ENCODE peak calls at places on chromosome 22, in seven cellular contexts. One of them, this sample, is unnamed.

GRCh38 chr22:18023509-18024275 is 669 bp downstream of the MICAL3 start:
- DNase-seq in H9: peak; percentile 80
- DNase-seq in kidney: peak; percentile 91
- DNase-seq in ovary: peak; percentile 76
- DNase-seq in A549: peak; percentile 76
- DNase-seq in esophagus muscularis mucosa: no peak
- DNase-seq in stomach: peak; percentile 69
- DNase-seq in this sample: peak; percentile 7

GRCh38 chr22:41963453-41964105 is 5.7 kb upstream of the SEPTIN3 start:
- DNase-seq in ovary: no peak
- DNase-seq in A549: no peak
- DNase-seq in esophagus muscularis mucosa: no peak
- DNase-seq in H9: no peak
- DNase-seq in stomach: peak; percentile 65
- DNase-seq in kidney: no peak
- DNase-seq in this sample: no peak

GRCh38 chr22:37483594-37484114 is 2.5 kb downstream of the MFNG start:
- DNase-seq in A549: no peak
- DNase-seq in H9: no peak
- DNase-seq in stomach: no peak
- DNase-seq in kidney: no peak
- DNase-seq in ovary: no peak
- DNase-seq in esophagus muscularis mucosa: no peak
- DNase-seq in this sample: no peak

GRCh38 chr22:44269757-44270555 is 42.8 kb downstream of the SHISAL1 start:
- DNase-seq in H9: no peak
- DNase-seq in esophagus muscularis mucosa: no peak
- DNase-seq in kidney: no peak
- DNase-seq in ovary: peak; percentile 5
- DNase-seq in A549: no peak
- DNase-seq in stomach: no peak
- DNase-seq in this sample: no peak

GRCh38 chr22:24937114-24937513 is 9.4 kb downstream of the LHFPL7 start:
- DNase-seq in ovary: no peak
- DNase-seq in H9: peak; percentile 44
- DNase-seq in esophagus muscularis mucosa: no peak
- DNase-seq in A549: no peak
- DNase-seq in kidney: no peak
- DNase-seq in stomach: no peak
- DNase-seq in this sample: no peak

GRCh38 chr22:32649515-32650200 is 151.8 kb upstream of the TIMP3 start:
- DNase-seq in esophagus muscularis mucosa: no peak
- DNase-seq in ovary: no peak
- DNase-seq in kidney: no peak
- DNase-seq in A549: no peak
- DNase-seq in stomach: no peak
- DNase-seq in H9: no peak
- DNase-seq in this sample: no peak

GRCh38 chr22:36658900-36659299 is 44.7 kb downstream of the CACNG2 start:
- DNase-seq in H9: no peak
- DNase-seq in ovary: no peak
- DNase-seq in stomach: no peak
- DNase-seq in kidney: no peak
- DNase-seq in A549: no peak
- DNase-seq in esophagus muscularis mucosa: no peak
- DNase-seq in this sample: no peak

GRCh38 chr22:45376703-45377102 is 36.7 kb downstream of the SMC1B start:
- DNase-seq in ovary: peak; percentile 67
- DNase-seq in A549: no peak
- DNase-seq in H9: no peak
- DNase-seq in kidney: no peak
- DNase-seq in esophagus muscularis mucosa: no peak
- DNase-seq in stomach: no peak
- DNase-seq in this sample: no peak

GRCh38 chr22:38317995-38318715 is 922 bp upstream of the CSNK1E start:
- DNase-seq in kidney: peak; percentile 87
- DNase-seq in stomach: peak; percentile 71
- DNase-seq in esophagus muscularis mucosa: no peak
- DNase-seq in H9: no peak
- DNase-seq in A549: peak; percentile 94
- DNase-seq in ovary: peak; percentile 59
- DNase-seq in this sample: no peak

GRCh38 chr22:42432020-42432596 is at the start of gene NFAM1:
- DNase-seq in kidney: peak; percentile 86
- DNase-seq in H9: no peak
- DNase-seq in A549: no peak
- DNase-seq in esophagus muscularis mucosa: no peak
- DNase-seq in ovary: no peak
- DNase-seq in stomach: peak; percentile 44
- DNase-seq in this sample: no peak

GRCh38 chr22:37316875-37317371 is 34.6 kb downstream of the CYTH4 start:
- DNase-seq in esophagus muscularis mucosa: peak; percentile 94
- DNase-seq in A549: peak; percentile 84
- DNase-seq in kidney: peak; percentile 88
- DNase-seq in H9: peak; percentile 86
- DNase-seq in stomach: peak; percentile 77
- DNase-seq in ovary: peak; percentile 55
- DNase-seq in this sample: peak; percentile 72

GRCh38 chr22:28600546-28601143 is 79.0 kb downstream of the TTC28 start:
- DNase-seq in H9: no peak
- DNase-seq in stomach: no peak
- DNase-seq in A549: peak; percentile 11
- DNase-seq in ovary: no peak
- DNase-seq in kidney: no peak
- DNase-seq in esophagus muscularis mucosa: no peak
- DNase-seq in this sample: no peak

GRCh38 chr22:33793464-33793863 is 126.8 kb downstream of the LARGE1 start:
- DNase-seq in stomach: no peak
- DNase-seq in esophagus muscularis mucosa: no peak
- DNase-seq in kidney: no peak
- DNase-seq in A549: no peak
- DNase-seq in H9: no peak
- DNase-seq in ovary: no peak
- DNase-seq in this sample: no peak

GRCh38 chr22:45502215-45503070 is at the start of gene FBLN1:
- DNase-seq in kidney: peak; percentile 84
- DNase-seq in esophagus muscularis mucosa: no peak
- DNase-seq in H9: peak; percentile 74
- DNase-seq in A549: peak; percentile 50
- DNase-seq in stomach: no peak
- DNase-seq in ovary: peak; percentile 71
- DNase-seq in this sample: no peak

GRCh38 chr22:45531944-45532631 is 29.4 kb downstream of the FBLN1 start:
- DNase-seq in H9: no peak
- DNase-seq in ovary: no peak
- DNase-seq in kidney: no peak
- DNase-seq in A549: no peak
- DNase-seq in stomach: no peak
- DNase-seq in esophagus muscularis mucosa: no peak
- DNase-seq in this sample: no peak

GRCh38 chr22:17785185-17786184 is 11.2 kb upstream of the BID start:
- DNase-seq in stomach: peak; percentile 79
- DNase-seq in H9: peak; percentile 88
- DNase-seq in ovary: no peak
- DNase-seq in A549: peak; percentile 31
- DNase-seq in kidney: no peak
- DNase-seq in esophagus muscularis mucosa: no peak
- DNase-seq in this sample: peak; percentile 66

GRCh38 chr22:29011200-29011867 is 50.3 kb downstream of the C22orf31 start:
- DNase-seq in A549: no peak
- DNase-seq in stomach: peak; percentile 65
- DNase-seq in H9: no peak
- DNase-seq in ovary: no peak
- DNase-seq in esophagus muscularis mucosa: no peak
- DNase-seq in kidney: no peak
- DNase-seq in this sample: no peak

GRCh38 chr22:20431520-20432237 is 5.9 kb downstream of the SCARF2 start:
- DNase-seq in stomach: no peak
- DNase-seq in esophagus muscularis mucosa: no peak
- DNase-seq in H9: peak; percentile 59
- DNase-seq in ovary: peak; percentile 23
- DNase-seq in kidney: peak; percentile 79
- DNase-seq in A549: no peak
- DNase-seq in this sample: no peak

GRCh38 chr22:20432244-20432686 is 5.4 kb downstream of the SCARF2 start:
- DNase-seq in esophagus muscularis mucosa: no peak
- DNase-seq in kidney: peak; percentile 44
- DNase-seq in ovary: peak; percentile 16
- DNase-seq in stomach: no peak
- DNase-seq in A549: no peak
- DNase-seq in H9: no peak
- DNase-seq in this sample: no peak

GRCh38 chr22:20430101-20430640 is 7.5 kb downstream of the SCARF2 start:
- DNase-seq in stomach: no peak
- DNase-seq in H9: peak; percentile 29
- DNase-seq in ovary: no peak
- DNase-seq in kidney: peak; percentile 60
- DNase-seq in esophagus muscularis mucosa: no peak
- DNase-seq in A549: no peak
- DNase-seq in this sample: no peak

GRCh38 chr22:20429254-20430100 is 8.1 kb downstream of the SCARF2 start:
- DNase-seq in stomach: peak; percentile 83
- DNase-seq in ovary: peak; percentile 22
- DNase-seq in kidney: peak; percentile 86
- DNase-seq in A549: no peak
- DNase-seq in H9: peak; percentile 90
- DNase-seq in esophagus muscularis mucosa: no peak
- DNase-seq in this sample: peak; percentile 75

GRCh38 chr22:20430641-20431519 is 6.7 kb downstream of the SCARF2 start:
- DNase-seq in stomach: peak; percentile 64
- DNase-seq in kidney: peak; percentile 82
- DNase-seq in H9: peak; percentile 69
- DNase-seq in A549: peak; percentile 73
- DNase-seq in ovary: peak; percentile 31
- DNase-seq in esophagus muscularis mucosa: no peak
- DNase-seq in this sample: peak; percentile 45
- TF ChIP-seq CTCF in stomach: no peak
- TF ChIP-seq CTCF in kidney: peak; percentile 17
- TF ChIP-seq CTCF in H9: peak; percentile 57
- TF ChIP-seq CTCF in A549: peak; percentile 26
- TF ChIP-seq CTCF in ovary: no peak
- TF ChIP-seq CTCF in esophagus muscularis mucosa: peak; percentile 36
- TF ChIP-seq CTCF in this sample: peak; percentile 54

GRCh38 chr22:48885271-48885918 is 942.3 kb downstream of the BRD1 start:
- DNase-seq in H9: peak; percentile 24
- DNase-seq in A549: no peak
- DNase-seq in esophagus muscularis mucosa: no peak
- DNase-seq in kidney: peak; percentile 55
- DNase-seq in stomach: no peak
- DNase-seq in ovary: no peak
- DNase-seq in this sample: no peak

GRCh38 chr22:48884786-48885185 is 942.9 kb downstream of the BRD1 start:
- DNase-seq in stomach: no peak
- DNase-seq in H9: peak; percentile 27
- DNase-seq in esophagus muscularis mucosa: no peak
- DNase-seq in ovary: no peak
- DNase-seq in A549: no peak
- DNase-seq in kidney: peak; percentile 62
- DNase-seq in this sample: no peak

GRCh38 chr22:48883211-48883960 is 944.3 kb downstream of the BRD1 start:
- DNase-seq in kidney: peak; percentile 40
- DNase-seq in stomach: no peak
- DNase-seq in esophagus muscularis mucosa: no peak
- DNase-seq in A549: no peak
- DNase-seq in H9: no peak
- DNase-seq in ovary: no peak
- DNase-seq in this sample: no peak

GRCh38 chr22:48882636-48883200 is 945.0 kb downstream of the BRD1 start:
- DNase-seq in stomach: no peak
- DNase-seq in esophagus muscularis mucosa: no peak
- DNase-seq in kidney: peak; percentile 43
- DNase-seq in H9: no peak
- DNase-seq in A549: no peak
- DNase-seq in ovary: no peak
- DNase-seq in this sample: no peak

DNA sequence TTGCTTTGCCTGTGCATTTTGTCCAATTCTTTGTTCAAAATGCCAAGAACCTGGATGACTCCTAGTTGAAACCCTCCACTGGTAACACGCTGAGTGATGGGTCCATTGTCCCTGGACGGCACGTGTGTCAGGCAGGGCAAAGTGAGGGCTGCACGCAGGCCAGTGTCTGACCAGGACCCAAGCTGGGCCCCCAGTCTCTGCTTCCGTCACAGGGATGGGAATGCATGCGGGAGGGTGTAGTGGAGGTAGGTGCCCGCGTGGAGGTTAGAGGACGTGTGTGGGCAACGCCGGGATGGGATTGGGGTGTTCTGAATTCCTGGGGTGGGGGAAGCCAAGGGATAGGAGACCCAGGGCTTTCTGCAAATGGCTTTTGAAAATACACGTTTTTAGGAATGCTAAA is 943.4 kb downstream of the BRD1 start:
- DNase-seq in esophagus muscularis mucosa: no peak
- DNase-seq in A549: no peak
- DNase-seq in kidney: peak; percentile 63
- DNase-seq in stomach: no peak
- DNase-seq in H9: no peak
- DNase-seq in ovary: no peak
- DNase-seq in this sample: no peak
- H3K9me3 ChIP-seq in esophagus muscularis mucosa: no peaks in the 10 kb centered on the region
- H3K9me3 ChIP-seq in A549: no peaks in the 10 kb centered on the region
- H3K9me3 ChIP-seq in kidney: no peaks in the 10 kb centered on the region
- H3K9me3 ChIP-seq in stomach: no peaks in the 10 kb centered on the region
- H3K9me3 ChIP-seq in H9: no peaks in the 10 kb centered on the region
- H3K9me3 ChIP-seq in ovary: no peaks in the 10 kb centered on the region
- H3K9me3 ChIP-seq in this sample: no peaks in the 10 kb centered on the region

GRCh38 chr22:23177197-23177596 is 3.1 kb upstream of the BCR start:
- DNase-seq in esophagus muscularis mucosa: no peak
- DNase-seq in H9: no peak
- DNase-seq in kidney: no peak
- DNase-seq in stomach: no peak
- DNase-seq in A549: no peak
- DNase-seq in ovary: no peak
- DNase-seq in this sample: no peak
- TF ChIP-seq CTCF in esophagus muscularis mucosa: no peak
- TF ChIP-seq CTCF in H9: no peak
- TF ChIP-seq CTCF in kidney: no peak
- TF ChIP-seq CTCF in stomach: no peak
- TF ChIP-seq CTCF in A549: no peak
- TF ChIP-seq CTCF in ovary: no peak
- TF ChIP-seq CTCF in this sample: no peak

DNA sequence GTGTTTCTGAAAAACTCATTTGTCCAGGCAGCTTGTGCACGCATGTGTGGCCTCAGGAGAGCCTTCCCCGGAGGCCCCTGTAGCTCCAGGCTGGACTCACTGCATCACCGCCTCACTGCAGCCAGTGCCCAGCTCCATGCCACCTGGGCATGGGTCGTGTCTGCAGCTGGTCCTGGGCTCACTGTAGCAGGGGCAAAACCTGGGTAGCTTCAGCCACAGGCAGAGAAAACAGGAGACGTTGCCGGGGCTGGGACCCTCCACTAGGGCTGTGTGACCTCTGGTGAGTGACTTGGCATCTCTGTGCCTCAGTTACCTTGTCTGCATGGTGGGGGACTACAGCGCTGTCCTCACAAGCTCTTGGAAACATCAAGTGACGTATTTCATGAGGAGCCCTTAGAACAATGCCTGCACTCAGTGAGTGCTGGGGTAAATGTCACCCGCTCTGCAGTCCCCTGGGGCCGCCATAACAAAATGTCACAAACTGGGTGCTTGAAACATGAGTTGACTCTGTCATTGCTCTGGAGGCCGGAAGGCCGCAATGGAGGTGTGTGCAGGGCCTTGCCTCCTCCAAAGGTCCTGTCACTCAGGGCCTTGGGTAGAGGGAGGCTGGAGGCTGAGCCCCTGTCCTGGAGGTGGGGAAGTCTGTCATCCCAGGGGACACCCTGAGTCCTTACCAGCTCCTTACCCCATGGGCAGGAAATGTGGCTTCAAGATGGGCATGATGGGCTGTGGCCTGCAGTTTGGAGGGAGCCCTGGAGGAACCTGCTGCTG is 488.7 kb downstream of the TBC1D22A start:
- DNase-seq in ovary: no peak
- DNase-seq in H9: no peak
- DNase-seq in esophagus muscularis mucosa: peak; percentile 55
- DNase-seq in kidney: no peak
- DNase-seq in stomach: no peak
- DNase-seq in A549: no peak
- DNase-seq in this sample: no peak
- H3K9me3 ChIP-seq in ovary: no peaks in the 10 kb centered on the region
- H3K9me3 ChIP-seq in H9: peaks cover 71% of the 10 kb centered on the region
- H3K9me3 ChIP-seq in esophagus muscularis mucosa: peaks cover 10% of the 10 kb centered on the region
- H3K9me3 ChIP-seq in kidney: no peaks in the 10 kb centered on the region
- H3K9me3 ChIP-seq in stomach: no peaks in the 10 kb centered on the region
- H3K9me3 ChIP-seq in A549: peaks cover 4% of the 10 kb centered on the region
- H3K9me3 ChIP-seq in this sample: no peaks in the 10 kb centered on the region

This sample was measured in CD4-positive, alpha-beta T cell.